ENCODE peak calls at places on chromosomes 5 and 9, in four cellular contexts. One of them, this sample, is unnamed. For H4K20me1, the result is how much of the 10 kb centered on the place peaks cover.

GRCh38 chr5:68519135-68519534 is 303.6 kb downstream of the PIK3R1 start:
- DNase-seq in HepG2: no peak
- DNase-seq in H1: no peak
- DNase-seq in K562: no peak
- DNase-seq in this sample: no peak

GRCh38 chr5:56984445-56984844 is 32.5 kb upstream of the MIER3 start:
- DNase-seq in HepG2: no peak
- DNase-seq in H1: no peak
- DNase-seq in K562: no peak
- DNase-seq in this sample: no peak

GRCh38 chr5:170579623-170580022 is 75.8 kb downstream of the KCNIP1 start:
- DNase-seq in HepG2: no peak
- DNase-seq in H1: no peak
- DNase-seq in K562: no peak
- DNase-seq in this sample: no peak

GRCh38 chr9:27151693-27152397 is 42.8 kb downstream of the TEK start:
- DNase-seq in HepG2: no peak
- DNase-seq in H1: no peak
- DNase-seq in K562: no peak
- DNase-seq in this sample: peak

GRCh38 chr5:145568581-145568980 is 266.6 kb downstream of the PRELID2 start:
- DNase-seq in HepG2: no peak
- DNase-seq in H1: no peak
- DNase-seq in K562: no peak
- DNase-seq in this sample: peak

GRCh38 chr9:9820411-9820810 is 792.4 kb downstream of the PTPRD start:
- DNase-seq in HepG2: no peak
- DNase-seq in H1: no peak
- DNase-seq in K562: no peak
- DNase-seq in this sample: no peak

GRCh38 chr5:42858709-42859108 is 47.0 kb upstream of the SELENOP start:
- DNase-seq in HepG2: peak
- DNase-seq in H1: no peak
- DNase-seq in K562: no peak
- DNase-seq in this sample: no peak

GRCh38 chr5:92222449-92222848 is 839.3 kb upstream of the ARRDC3 start:
- DNase-seq in HepG2: no peak
- DNase-seq in H1: no peak
- DNase-seq in K562: no peak
- DNase-seq in this sample: no peak

GRCh38 chr9:79301549-79301948 is 270.2 kb upstream of the TLE4 start:
- DNase-seq in HepG2: no peak
- DNase-seq in H1: no peak
- DNase-seq in K562: no peak
- DNase-seq in this sample: no peak

DNA sequence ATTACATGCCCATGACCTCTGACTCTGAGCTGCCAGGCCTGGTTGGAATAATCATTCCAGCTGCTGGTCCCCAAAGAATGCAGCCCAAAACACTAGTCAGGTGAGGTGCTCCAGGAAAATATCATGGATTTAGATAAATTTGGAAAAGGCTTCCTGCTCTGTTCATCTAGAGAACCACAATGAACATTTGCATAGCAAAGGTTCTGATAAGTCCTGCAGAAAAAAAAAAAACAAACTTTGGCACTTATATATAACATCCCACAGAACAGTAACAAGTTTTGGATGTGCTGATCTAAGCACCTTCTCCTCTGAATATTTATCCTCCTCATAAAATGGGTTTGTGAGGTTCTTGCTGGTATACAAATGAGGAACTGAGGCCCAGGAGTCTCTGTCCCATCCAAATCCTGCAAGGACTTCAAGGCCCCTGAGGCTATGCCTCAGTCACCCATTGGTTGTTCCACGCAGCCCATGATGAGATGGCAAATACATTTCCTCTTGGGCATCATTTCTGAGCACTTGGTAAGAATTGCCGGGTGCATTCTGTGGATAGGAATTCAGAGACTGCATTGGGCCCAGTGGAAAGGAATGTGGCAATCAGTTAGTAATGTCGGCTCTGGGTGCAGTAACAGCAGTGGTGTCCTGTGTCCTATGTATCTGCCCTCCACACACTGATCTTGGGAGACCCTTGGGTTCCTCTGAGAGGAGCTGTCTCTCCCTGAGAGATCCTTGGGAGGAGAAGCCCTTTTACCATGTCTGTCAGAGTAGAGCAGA is 73.4 kb upstream of the ASS1 start:
- DNase-seq in HepG2: no peak
- DNase-seq in H1: no peak
- DNase-seq in K562: no peak
- DNase-seq in this sample: no peak
- H4K20me1 ChIP-seq in HepG2: under half
- H4K20me1 ChIP-seq in H1: under half
- H4K20me1 ChIP-seq in K562: under half
- H4K20me1 ChIP-seq in this sample: under half

GRCh38 chr9:108953983-108954574 is 19.9 kb downstream of the ABITRAM start:
- DNase-seq in HepG2: peak
- DNase-seq in H1: no peak
- DNase-seq in K562: peak
- DNase-seq in this sample: peak
- TF ChIP-seq JUN in HepG2: no peak
- TF ChIP-seq JUN in H1: no peak
- TF ChIP-seq JUN in K562: no peak
- TF ChIP-seq JUN in this sample: no peak

GRCh38 chr5:6408627-6409446 is 30.5 kb upstream of the MED10 start:
- DNase-seq in HepG2: no peak
- DNase-seq in H1: no peak
- DNase-seq in K562: peak
- DNase-seq in this sample: no peak

GRCh38 chr5:6405591-6405990 is 27.2 kb upstream of the MED10 start:
- DNase-seq in HepG2: no peak
- DNase-seq in H1: no peak
- DNase-seq in K562: no peak
- DNase-seq in this sample: no peak

GRCh38 chr5:6408260-6408596 is 29.9 kb upstream of the MED10 start:
- DNase-seq in HepG2: no peak
- DNase-seq in H1: no peak
- DNase-seq in K562: no peak
- DNase-seq in this sample: no peak

GRCh38 chr5:6410421-6410820 is 32.1 kb upstream of the MED10 start:
- DNase-seq in HepG2: no peak
- DNase-seq in H1: no peak
- DNase-seq in K562: no peak
- DNase-seq in this sample: no peak

DNA sequence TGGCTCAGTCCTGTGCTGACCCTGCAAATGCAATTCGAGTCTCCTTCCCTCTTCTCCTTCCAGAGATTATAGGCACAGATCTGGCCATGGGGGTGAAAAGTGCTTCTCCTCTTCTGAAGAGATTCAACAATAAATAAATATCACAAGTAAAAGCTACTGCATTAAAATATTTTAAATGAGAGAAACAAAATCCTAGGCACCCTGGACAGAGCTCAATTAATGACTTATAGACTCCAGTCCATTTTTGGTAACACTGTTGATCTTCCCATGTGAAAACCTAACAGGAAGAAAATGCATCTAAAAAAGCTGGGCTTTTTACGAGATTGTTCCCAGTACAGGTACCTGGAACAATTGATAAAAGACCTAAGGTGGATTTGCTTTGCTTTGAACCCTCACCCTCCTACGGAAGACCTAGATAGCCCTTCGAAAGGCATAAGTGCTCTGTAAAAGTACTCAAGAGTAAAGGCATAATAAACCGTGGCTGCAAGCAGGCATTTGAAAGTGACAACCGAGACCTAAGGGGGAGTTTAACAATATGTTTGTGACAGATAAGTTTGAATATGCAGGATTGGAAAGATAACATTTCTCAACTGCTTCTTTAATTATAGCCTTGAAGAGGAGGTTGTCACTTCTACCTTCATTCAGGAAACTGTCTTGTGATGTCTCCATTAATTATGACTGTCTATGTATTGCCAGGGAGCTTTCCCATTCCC is 29.4 kb upstream of the MED10 start:
- DNase-seq in HepG2: no peak
- DNase-seq in H1: no peak
- DNase-seq in K562: peak
- DNase-seq in this sample: no peak
- H4K20me1 ChIP-seq in HepG2: under half
- H4K20me1 ChIP-seq in H1: under half
- H4K20me1 ChIP-seq in K562: under half
- H4K20me1 ChIP-seq in this sample: under half

GRCh38 chr9:137829260-137829996 is 48.2 kb upstream of the CACNA1B start:
- DNase-seq in HepG2: no peak
- DNase-seq in H1: no peak
- DNase-seq in K562: no peak
- DNase-seq in this sample: no peak

GRCh38 chr9:137823986-137824771 is 53.4 kb upstream of the CACNA1B start:
- DNase-seq in HepG2: no peak
- DNase-seq in H1: no peak
- DNase-seq in K562: no peak
- DNase-seq in this sample: no peak

GRCh38 chr9:137828527-137829259 is 48.9 kb upstream of the CACNA1B start:
- DNase-seq in HepG2: no peak
- DNase-seq in H1: no peak
- DNase-seq in K562: peak
- DNase-seq in this sample: no peak

GRCh38 chr9:137827908-137828526 is 49.6 kb upstream of the CACNA1B start:
- DNase-seq in HepG2: no peak
- DNase-seq in H1: no peak
- DNase-seq in K562: no peak
- DNase-seq in this sample: no peak

DNA sequence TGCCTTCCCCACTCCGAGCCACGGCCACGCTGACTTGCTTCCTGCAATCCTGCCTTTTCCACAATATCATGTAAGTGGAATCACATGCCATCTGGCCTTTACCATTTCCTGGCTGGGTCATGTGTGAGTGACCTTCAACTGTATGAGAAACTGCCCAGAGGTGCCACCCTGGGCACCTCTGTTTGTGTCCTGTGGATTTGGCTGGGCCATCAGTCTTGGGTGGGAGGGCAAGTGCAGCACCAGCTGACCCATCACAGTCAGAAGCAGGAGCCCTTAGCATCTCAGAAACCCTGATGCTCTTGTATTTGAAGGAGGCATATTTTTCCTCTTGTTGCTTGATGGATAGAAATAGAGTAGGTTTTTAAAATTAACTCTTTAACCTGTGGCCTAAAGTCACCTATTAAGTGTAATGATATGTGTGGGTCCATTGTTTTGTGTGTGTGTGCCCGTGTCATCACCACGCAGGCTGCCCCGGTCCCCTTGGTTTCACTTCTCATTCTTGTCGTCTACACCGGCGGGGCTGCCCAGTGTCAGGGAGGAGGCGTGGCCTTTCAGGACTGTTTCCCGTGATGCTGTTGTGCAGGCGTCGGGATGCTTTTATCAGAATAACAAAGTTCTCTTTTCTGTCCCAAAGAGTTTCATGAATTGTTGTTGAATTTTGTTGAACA is 52.1 kb upstream of the CACNA1B start:
- DNase-seq in HepG2: no peak
- DNase-seq in H1: no peak
- DNase-seq in K562: no peak
- DNase-seq in this sample: no peak
- TF ChIP-seq JUN in HepG2: no peak
- TF ChIP-seq JUN in H1: no peak
- TF ChIP-seq JUN in K562: no peak
- TF ChIP-seq JUN in this sample: no peak

GRCh38 chr9:124353811-124354274 is 61.4 kb downstream of the PSMB7 start:
- DNase-seq in HepG2: no peak
- DNase-seq in H1: no peak
- DNase-seq in K562: no peak
- DNase-seq in this sample: no peak
- H4K20me1 ChIP-seq in HepG2: under half
- H4K20me1 ChIP-seq in H1: under half
- H4K20me1 ChIP-seq in K562: under half
- H4K20me1 ChIP-seq in this sample: under half

DNA sequence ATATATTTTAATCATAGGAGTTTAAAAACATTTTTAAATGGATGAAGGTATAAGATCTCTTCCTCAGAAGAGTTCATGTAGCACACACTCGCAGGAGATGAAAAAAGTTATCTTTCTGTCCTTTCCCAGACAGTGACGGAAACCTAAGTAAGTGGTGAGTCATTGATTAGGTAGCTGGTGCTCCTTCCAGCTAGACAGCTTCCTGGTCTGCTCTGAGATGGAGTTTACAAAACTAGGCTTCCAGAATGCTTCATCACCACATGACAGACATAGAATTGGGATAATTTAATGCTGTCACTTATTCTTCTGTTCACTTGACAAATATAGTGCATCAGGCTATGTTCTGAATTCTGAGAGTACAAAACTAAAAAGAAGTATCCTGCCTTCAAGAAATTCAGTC is 2393.0 kb upstream of the C9orf72 start:
- DNase-seq in HepG2: no peak
- DNase-seq in H1: no peak
- DNase-seq in K562: no peak
- DNase-seq in this sample: no peak
- TF ChIP-seq JUN in HepG2: no peak
- TF ChIP-seq JUN in H1: no peak
- TF ChIP-seq JUN in K562: no peak
- TF ChIP-seq JUN in this sample: no peak

GRCh38 chr9:37445832-37446231 is 19.4 kb downstream of the ZBTB5 start:
- DNase-seq in HepG2: no peak
- DNase-seq in H1: no peak
- DNase-seq in K562: no peak
- DNase-seq in this sample: no peak
- H4K20me1 ChIP-seq in HepG2: under half
- H4K20me1 ChIP-seq in H1: under half
- H4K20me1 ChIP-seq in K562: under half
- H4K20me1 ChIP-seq in this sample: under half

GRCh38 chr9:125200216-125201047 is at the start of gene RABEPK:
- DNase-seq in HepG2: peak
- DNase-seq in H1: peak
- DNase-seq in K562: peak
- DNase-seq in this sample: peak

GRCh38 chr9:125204477-125204876 is 4.1 kb downstream of the RABEPK start:
- DNase-seq in HepG2: peak
- DNase-seq in H1: no peak
- DNase-seq in K562: no peak
- DNase-seq in this sample: no peak

GRCh38 chr9:125203259-125203658 is 2.9 kb downstream of the RABEPK start:
- DNase-seq in HepG2: peak
- DNase-seq in H1: no peak
- DNase-seq in K562: no peak
- DNase-seq in this sample: no peak
- TF ChIP-seq JUN in HepG2: no peak
- TF ChIP-seq JUN in H1: no peak
- TF ChIP-seq JUN in K562: no peak
- TF ChIP-seq JUN in this sample: no peak

GRCh38 chr9:136831720-136832104 is 10.6 kb upstream of the AJM1 start:
- DNase-seq in HepG2: no peak
- DNase-seq in H1: no peak
- DNase-seq in K562: no peak
- DNase-seq in this sample: no peak
- H4K20me1 ChIP-seq in HepG2: under half
- H4K20me1 ChIP-seq in H1: under half
- H4K20me1 ChIP-seq in K562: under half
- H4K20me1 ChIP-seq in this sample: under half

DNA sequence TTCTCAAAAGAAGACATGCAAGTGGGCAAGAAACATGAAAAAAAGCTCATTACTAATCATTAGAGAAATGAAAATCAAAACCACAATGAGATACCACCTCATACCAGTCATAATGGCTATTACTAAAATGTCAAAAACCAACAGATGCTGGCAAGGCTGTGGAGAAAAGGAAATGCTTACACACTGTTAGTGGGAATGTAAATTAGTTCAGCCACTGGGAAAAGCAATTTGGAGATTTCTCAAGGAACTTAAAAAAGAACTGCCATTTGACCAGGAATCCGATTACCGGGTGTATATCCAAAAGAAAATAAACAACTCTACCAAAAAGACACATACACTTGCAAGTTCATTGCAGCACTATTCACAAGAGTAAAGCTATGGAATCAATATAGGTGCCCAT is 595.4 kb upstream of the RIOK2 start:
- DNase-seq in HepG2: no peak
- DNase-seq in H1: no peak
- DNase-seq in K562: no peak
- DNase-seq in this sample: no peak
- TF ChIP-seq JUN in HepG2: no peak
- TF ChIP-seq JUN in H1: no peak
- TF ChIP-seq JUN in K562: no peak
- TF ChIP-seq JUN in this sample: no peak